ENCODE peak calls at places on chromosomes 6 and 20, in five cellular contexts. F, N, T, L and A are unnamed samples.

GRCh38 chr20:35492352-35492751 is 37.0 kb downstream of the CEP250 start:
- DNase-seq in L (no peak), N (no peak), T (no peak), F (no peak), A (no peak)

GRCh38 chr20:10239954-10240353 is 21.3 kb downstream of the SNAP25 start:
- DNase-seq in T (no peak), N (no peak), F (peak), L (peak), A (no peak)

GRCh38 chr6:148395583-148396101 is 53.0 kb downstream of the SASH1 start:
- DNase-seq in F (peak), N (no peak), L (no peak), T (no peak), A (no peak)

GRCh38 chr6:131954099-131954774 is 3.1 kb upstream of the CCN2 start:
- DNase-seq in F (peak), L (no peak), N (no peak), T (no peak), A (no peak)

GRCh38 chr6:42100029-42100901 is 42.2 kb downstream of the C6orf132 start:
- DNase-seq in T (no peak), F (peak), L (peak), N (no peak), A (no peak)

GRCh38 chr6:129684903-129685639 is 24.9 kb downstream of the ARHGAP18 start:
- DNase-seq in T (no peak), F (no peak), L (no peak), N (no peak), A (no peak)

GRCh38 chr20:5095931-5096330 is 23.8 kb downstream of the PCNA start:
- DNase-seq in L (no peak), T (no peak), F (no peak), N (no peak), A (no peak)

GRCh38 chr6:89483111-89483720 is 50.3 kb downstream of the ANKRD6 start:
- DNase-seq in T (no peak), N (no peak), L (no peak), F (no peak), A (peak)

GRCh38 chr6:139109558-139109957 is 25.3 kb upstream of the HECA start:
- DNase-seq in N (no peak), L (no peak), T (no peak), F (peak), A (no peak)